ENCODE peak calls at places on chromosomes 2 and 18, in five cellular contexts. Q is astrocyte of the spinal cord, W is Peyer's patch, X is mesothelial cell of epicardium, M is glutamatergic neuron. T is an unnamed sample.

GRCh38 chr18:48831113-48831759 is 119.5 kb downstream of the SMAD7 start:
- DNase-seq in Q (no peak), M (peak; percentile 5), W (peak; percentile 36), X (no peak), T (peak; percentile 53)

GRCh38 chr2:33104052-33104623 is 157.4 kb downstream of the LTBP1 start:
- DNase-seq in M (no peak), W (no peak), X (no peak), Q (peak; percentile 49), T (no peak)

GRCh38 chr18:43671431-43671830 is 394.1 kb upstream of the SYT4 start:
- DNase-seq in Q (no peak), X (no peak), W (no peak), M (no peak), T (no peak)

GRCh38 chr18:57666818-57667497 is 45.3 kb upstream of the NARS1 start:
- DNase-seq in Q (no peak), X (no peak), M (no peak), W (no peak), T (no peak)

GRCh38 chr2:18987592-18988073 is 370.8 kb downstream of the OSR1 start:
- DNase-seq in Q (peak; percentile 98), X (no peak), M (no peak), W (peak; percentile 71), T (no peak)

GRCh38 chr2:168830958-168831357 is 28.5 kb downstream of the NOSTRIN start:
- DNase-seq in Q (no peak), M (no peak), X (no peak), W (no peak), T (no peak)

GRCh38 chr2:106561356-106561755 is 74.2 kb downstream of the CD8B2 start:
- DNase-seq in X (no peak), W (no peak), Q (no peak), M (no peak), T (no peak)

GRCh38 chr2:236661762-236662110 is 92.1 kb downstream of the ACKR3 start:
- DNase-seq in Q (no peak), W (no peak), X (no peak), M (no peak), T (no peak)

GRCh38 chr2:71166812-71167211 is 36.4 kb downstream of the MPHOSPH10 start:
- DNase-seq in X (no peak), Q (no peak), W (no peak), M (no peak), T (no peak)

GRCh38 chr2:115976916-115977315 is 1534.5 kb downstream of the DPP10 start:
- DNase-seq in X (no peak), W (no peak), Q (no peak), M (no peak), T (no peak)

GRCh38 chr2:26174691-26175181 is 1.8 kb downstream of the GAREM2 start:
- DNase-seq in W (peak; percentile 26), X (no peak), Q (no peak), M (no peak), T (no peak)

GRCh38 chr2:62939735-62940491 is 110.7 kb upstream of the OTX1 start:
- DNase-seq in M (no peak), X (no peak), W (no peak), Q (peak; percentile 89), T (no peak)

GRCh38 chr2:46268196-46268595 is 29.0 kb upstream of the EPAS1 start:
- DNase-seq in X (no peak), M (no peak), W (no peak), Q (no peak), T (no peak)

GRCh38 chr2:126392889-126393288 is 263.1 kb upstream of the GYPC start:
- DNase-seq in M (no peak), Q (no peak), X (no peak), W (no peak), T (no peak)

GRCh38 chr2:239728751-239729150 is 296.4 kb downstream of the NDUFA10 start:
- DNase-seq in W (no peak), M (no peak), X (no peak), Q (no peak), T (no peak)
- TF ChIP-seq CTCF in W (no peak), M (no peak), X (no peak), Q (no peak), T (no peak)

GRCh38 chr2:214591359-214591758 is 180.5 kb downstream of the VWC2L start:
- DNase-seq in X (no peak), Q (peak; percentile 35), M (no peak), W (no peak), T (no peak)

GRCh38 chr2:214587442-214587841 is 176.6 kb downstream of the VWC2L start:
- DNase-seq in X (no peak), M (peak; percentile 38), Q (no peak), W (no peak), T (no peak)
- TF ChIP-seq CTCF in X (no peak), M (peak; percentile 56), Q (peak; percentile 12), W (no peak), T (peak; percentile 60)

DNA sequence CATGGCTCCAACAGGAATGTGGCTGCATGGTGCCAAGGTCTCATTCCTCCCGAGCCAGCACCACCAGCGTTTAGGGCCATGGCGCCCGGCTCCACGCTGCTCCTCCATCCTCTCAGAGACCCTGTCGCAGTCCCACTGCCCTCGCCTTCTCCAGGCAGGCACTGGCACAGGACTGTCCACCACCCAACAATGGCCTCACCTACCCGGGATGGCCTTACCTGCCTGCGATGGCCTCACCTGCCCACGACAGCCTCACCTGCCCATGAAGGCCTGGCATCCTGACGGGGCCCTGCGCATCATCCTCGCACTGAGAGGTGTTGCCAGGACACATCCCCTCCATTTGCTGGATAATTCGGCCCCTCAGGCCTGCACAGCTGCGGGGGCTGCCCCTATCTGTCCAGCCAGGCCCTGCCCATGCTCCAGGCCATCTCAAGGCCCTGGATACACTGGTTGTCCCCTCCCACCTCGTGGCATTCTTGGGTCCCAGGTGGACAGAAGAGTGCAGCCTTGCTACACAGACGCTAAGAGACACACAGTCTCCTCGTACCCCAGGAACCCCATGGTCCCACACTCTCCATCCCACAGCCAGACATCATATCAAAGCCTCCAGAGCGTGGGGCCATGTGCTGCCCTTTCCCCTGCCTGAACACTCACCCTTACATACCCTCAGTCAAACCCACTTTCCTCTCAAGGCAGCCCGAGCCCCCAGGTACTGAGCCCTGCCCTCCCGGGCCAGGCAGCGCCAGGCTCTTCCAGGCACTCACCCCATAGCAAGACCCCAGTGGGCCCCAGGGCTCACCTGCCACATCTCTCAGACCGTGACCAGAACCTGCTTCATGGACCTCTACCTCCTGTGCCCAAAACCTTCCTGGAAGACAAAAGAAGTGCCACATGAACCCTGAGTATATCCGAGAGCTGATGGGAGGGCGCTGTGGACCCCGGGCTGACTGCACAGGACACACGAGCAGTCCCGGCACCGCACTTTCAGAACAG is 268.6 kb downstream of the EIPR1 start:
- DNase-seq in W (no peak), X (no peak), M (no peak), Q (no peak), T (no peak)
- TF ChIP-seq CTCF in W (no peak), X (no peak), M (no peak), Q (no peak), T (no peak)

DNA sequence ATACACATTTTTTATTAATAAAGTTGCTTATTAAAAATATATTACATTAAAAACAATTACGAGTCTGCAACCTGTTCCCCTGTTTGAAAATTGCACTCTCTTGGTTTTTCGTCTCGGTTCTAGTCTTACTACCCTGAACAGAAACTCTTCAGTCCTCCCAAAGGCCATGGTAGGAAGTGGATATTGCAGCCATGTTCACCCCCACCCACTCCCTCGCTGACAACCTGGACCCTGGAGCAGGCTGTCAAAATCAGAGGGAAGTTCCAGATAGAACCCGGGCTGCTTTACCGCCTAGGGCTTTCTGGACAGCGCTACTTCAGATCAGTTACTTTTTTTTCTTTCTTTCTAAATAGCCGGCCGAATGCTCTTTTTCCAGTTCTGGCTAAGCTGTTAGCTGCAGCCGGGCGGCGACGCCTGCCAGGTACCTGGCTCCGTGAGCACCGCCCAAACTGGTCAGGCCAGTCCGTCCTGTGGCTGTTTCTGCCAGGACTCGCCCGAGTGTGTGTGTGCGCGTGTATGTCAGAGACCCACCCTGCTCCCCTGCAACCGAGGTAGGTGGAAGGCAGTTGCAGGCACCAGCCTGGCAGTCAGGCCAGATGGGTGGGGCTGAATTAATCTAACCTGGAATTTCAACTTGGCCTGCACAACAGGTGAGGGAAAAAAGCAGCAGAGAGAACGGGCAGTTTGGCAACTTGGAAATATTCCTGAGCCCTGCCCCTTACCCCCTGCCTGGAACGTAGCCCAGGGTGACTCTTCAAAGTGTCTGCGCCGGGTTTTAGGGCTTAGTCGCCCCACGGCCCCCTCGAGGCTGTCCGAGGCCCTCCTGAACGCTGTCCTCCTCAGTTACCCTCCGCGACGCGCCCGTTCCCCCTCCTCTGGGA is 1.1 kb upstream of the TET3 start:
- DNase-seq in X (peak; percentile 82), M (peak; percentile 48), Q (no peak), W (peak; percentile 94), T (peak; percentile 85)
- TF ChIP-seq CTCF in X (no peak), M (no peak), Q (no peak), W (no peak), T (peak; percentile 49)

DNA sequence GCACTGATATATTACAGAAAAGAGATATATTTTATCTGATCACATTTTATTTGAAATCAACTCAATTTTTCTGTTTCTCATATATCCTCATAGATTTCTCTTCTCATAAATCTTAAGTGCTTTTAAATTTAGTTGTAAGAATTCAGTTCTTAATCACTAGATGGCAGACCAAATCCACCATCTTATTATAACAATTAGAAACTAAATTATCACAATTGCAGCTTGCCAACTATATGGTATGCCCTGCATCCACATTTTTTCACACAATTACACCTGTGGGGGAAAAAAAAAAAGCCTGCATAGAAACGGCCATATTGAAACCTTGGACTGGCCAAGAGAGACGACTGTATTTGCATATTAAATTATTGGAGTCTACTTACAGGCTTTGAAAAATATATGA is 64.4 kb downstream of the COL5A2 start:
- DNase-seq in W (no peak), Q (peak; percentile 47), M (no peak), X (no peak), T (no peak)
- TF ChIP-seq CTCF in W (no peak), Q (no peak), M (no peak), X (no peak), T (peak; percentile 32)